ENCODE peak calls at places on chromosomes 6 and 20, in five cellular contexts. W is mammary epithelial cell, I is mucosa of descending colon, G is stomach, K is adrenal gland. U is an unnamed sample.

GRCh38 chr20:16048881-16049280 is 524.4 kb downstream of the KIF16B start:
- DNase-seq in W (no peak), I (no peak), G (no peak), K (no peak), U (no peak)

GRCh38 chr20:49572857-49573256 is 4.9 kb upstream of the PTGIS start:
- DNase-seq in W (no peak), I (no peak), G (no peak), K (no peak), U (no peak)

GRCh38 chr6:153511896-153512496 is 380.9 kb upstream of the RGS17 start:
- DNase-seq in W (peak; percentile 25), I (no peak), G (no peak), K (no peak), U (no peak)

GRCh38 chr6:23277521-23278227 is 708.3 kb downstream of the HDGFL1 start:
- DNase-seq in W (no peak), I (no peak), G (no peak), K (no peak), U (no peak)

GRCh38 chr6:3882865-3883264 is 33.7 kb downstream of the FAM50B start:
- DNase-seq in W (no peak), I (no peak), G (no peak), K (no peak), U (no peak)

GRCh38 chr6:82906489-82906888 is 159.2 kb downstream of the UBE3D start:
- DNase-seq in W (no peak), I (no peak), G (no peak), K (no peak), U (no peak)

GRCh38 chr6:46906776-46907175 is 15.0 kb downstream of the ADGRF5 start:
- DNase-seq in W (no peak), I (no peak), G (no peak), K (no peak), U (no peak)

GRCh38 chr20:24027229-24027628 is 38.6 kb upstream of the GGTLC1 start:
- DNase-seq in W (no peak), I (peak; percentile 73), G (peak; percentile 40), K (peak; percentile 54), U (peak; percentile 53)

GRCh38 chr6:101401792-101402617 is 8.5 kb downstream of the GRIK2 start:
- DNase-seq in W (no peak), I (no peak), G (no peak), K (no peak), U (no peak)

GRCh38 chr20:11354841-11355240 is 562.9 kb upstream of the BTBD3 start:
- DNase-seq in W (no peak), I (no peak), G (no peak), K (no peak), U (no peak)
- H3K4me1 ChIP-seq in W (peaks cover 23% of the 10 kb centered on the region), I (peaks cover 8% of the 10 kb centered on the region), G (no peaks in the 10 kb centered on the region), K (no peaks in the 10 kb centered on the region), U (no peaks in the 10 kb centered on the region)

DNA sequence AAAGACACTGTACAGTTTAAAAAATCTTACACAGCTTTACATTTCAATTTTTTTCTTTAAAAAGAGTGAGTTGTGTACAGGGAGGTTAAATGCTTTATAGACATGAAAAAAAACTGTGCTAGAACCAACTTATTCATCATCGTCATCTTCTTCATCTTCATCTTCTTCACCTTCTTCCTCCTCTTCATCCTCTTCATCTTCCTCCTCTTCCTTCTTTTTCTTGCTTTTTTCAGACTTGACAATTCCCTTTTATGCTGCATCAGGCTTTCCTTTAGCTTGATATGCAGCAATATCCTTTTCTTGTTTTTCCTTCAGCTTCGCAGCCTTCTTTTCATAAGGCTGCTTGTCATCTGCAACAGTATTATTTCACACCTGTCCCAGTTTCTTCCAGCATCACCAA is 34.3 kb upstream of the TMEM30A start:
- DNase-seq in W (no peak), I (no peak), G (no peak), K (no peak), U (no peak)
- H3K4me1 ChIP-seq in W (no peaks in the 10 kb centered on the region), I (no peaks in the 10 kb centered on the region), G (no peaks in the 10 kb centered on the region), K (no peaks in the 10 kb centered on the region), U (no peaks in the 10 kb centered on the region)

GRCh38 chr6:85592044-85592443 is 1.6 kb downstream of the SNX14 start:
- DNase-seq in W (no peak), I (no peak), G (no peak), K (no peak), U (no peak)

GRCh38 chr6:85591207-85591606 is 2.5 kb downstream of the SNX14 start:
- DNase-seq in W (no peak), I (no peak), G (no peak), K (no peak), U (no peak)

GRCh38 chr6:85594197-85594930 is 706 bp upstream of the SNX14 start:
- DNase-seq in W (peak; percentile 52), I (no peak), G (no peak), K (peak; percentile 30), U (no peak)

DNA sequence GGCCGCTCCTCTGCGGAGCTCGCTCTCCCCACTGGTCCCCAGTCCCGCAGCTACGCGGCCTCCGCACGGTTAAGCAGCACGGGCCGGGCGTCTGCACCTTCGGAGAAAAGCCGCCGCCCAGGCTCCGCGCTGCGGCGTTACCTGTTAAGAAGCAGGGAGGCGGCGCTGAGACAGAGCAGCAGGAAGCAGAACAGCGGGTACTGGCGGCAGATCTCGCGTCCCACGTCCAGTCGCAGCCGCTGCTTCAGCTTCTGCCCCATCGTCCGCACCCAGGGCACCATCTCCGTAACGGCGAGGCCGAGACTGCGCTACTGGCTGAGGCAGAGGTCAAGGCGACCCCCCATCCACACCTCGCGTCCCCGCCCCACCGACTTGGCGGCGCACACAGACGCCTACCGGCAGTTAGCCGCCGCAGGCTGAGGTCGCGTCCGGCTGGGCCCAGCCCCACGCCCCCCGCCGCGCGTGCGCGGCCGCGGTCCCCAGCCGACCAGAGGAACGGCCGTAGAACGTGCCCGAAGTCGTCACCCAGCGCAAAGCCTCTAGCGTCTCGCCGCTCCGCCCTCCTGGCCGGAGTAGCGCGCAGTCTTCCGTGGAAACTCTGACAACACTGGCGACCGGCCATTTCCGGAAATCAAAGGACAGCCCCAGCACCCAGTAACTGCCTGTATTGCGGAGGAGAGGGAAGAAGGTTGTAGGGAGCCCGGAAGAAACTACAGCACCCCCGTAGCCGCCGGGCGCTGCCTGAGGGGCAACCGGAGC is at the start of gene SNX14:
- DNase-seq in W (peak; percentile 93), I (peak; percentile 96), G (peak; percentile 96), K (peak; percentile 97), U (peak; percentile 96)
- H3K4me1 ChIP-seq in W (peaks cover 4% of the 10 kb centered on the region), I (peaks cover 14% of the 10 kb centered on the region), G (peaks cover 27% of the 10 kb centered on the region), K (peaks cover 13% of the 10 kb centered on the region), U (peaks cover 19% of the 10 kb centered on the region)

GRCh38 chr6:25025919-25026301 is 90.2 kb upstream of the RIPOR2 start:
- DNase-seq in W (peak; percentile 51), I (no peak), G (no peak), K (no peak), U (no peak)

GRCh38 chr6:25023781-25024180 is 88.0 kb upstream of the RIPOR2 start:
- DNase-seq in W (no peak), I (no peak), G (no peak), K (no peak), U (no peak)

GRCh38 chr6:25024821-25025220 is 89.1 kb upstream of the RIPOR2 start:
- DNase-seq in W (peak; percentile 48), I (no peak), G (no peak), K (no peak), U (no peak)

GRCh38 chr6:25025248-25025918 is 89.6 kb upstream of the RIPOR2 start:
- DNase-seq in W (no peak), I (no peak), G (no peak), K (no peak), U (no peak)

DNA sequence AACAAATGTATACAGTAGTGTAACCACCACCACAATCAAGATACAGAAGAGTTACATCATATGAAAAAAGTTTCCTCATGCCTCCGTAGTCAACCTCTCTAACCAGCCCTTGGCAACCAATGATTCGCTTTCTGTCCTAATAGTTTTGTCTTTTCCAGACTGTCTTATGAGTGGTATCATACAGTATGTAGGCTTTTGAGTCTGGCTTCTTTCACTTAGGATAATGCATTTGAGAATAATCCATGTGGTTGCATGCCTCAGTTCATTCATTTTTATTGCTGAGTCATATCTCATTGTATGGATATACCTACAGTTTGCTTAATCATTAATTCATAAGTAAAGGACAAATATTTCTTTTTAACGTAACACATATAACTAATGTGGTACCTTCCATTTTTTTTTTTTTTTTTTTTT is 86.4 kb upstream of the RIPOR2 start:
- DNase-seq in W (peak; percentile 46), I (no peak), G (no peak), K (no peak), U (no peak)
- H3K4me1 ChIP-seq in W (peaks cover 22% of the 10 kb centered on the region), I (no peaks in the 10 kb centered on the region), G (peaks cover 7% of the 10 kb centered on the region), K (no peaks in the 10 kb centered on the region), U (no peaks in the 10 kb centered on the region)

GRCh38 chr6:13450628-13451027 is 36.8 kb downstream of the GFOD1 start:
- DNase-seq in W (no peak), I (no peak), G (no peak), K (no peak), U (no peak)
- H3K4me1 ChIP-seq in W (peaks cover 31% of the 10 kb centered on the region), I (peaks cover 12% of the 10 kb centered on the region), G (peaks cover 87% of the 10 kb centered on the region), K (peaks cover 4% of the 10 kb centered on the region), U (peaks cover 44% of the 10 kb centered on the region)

DNA sequence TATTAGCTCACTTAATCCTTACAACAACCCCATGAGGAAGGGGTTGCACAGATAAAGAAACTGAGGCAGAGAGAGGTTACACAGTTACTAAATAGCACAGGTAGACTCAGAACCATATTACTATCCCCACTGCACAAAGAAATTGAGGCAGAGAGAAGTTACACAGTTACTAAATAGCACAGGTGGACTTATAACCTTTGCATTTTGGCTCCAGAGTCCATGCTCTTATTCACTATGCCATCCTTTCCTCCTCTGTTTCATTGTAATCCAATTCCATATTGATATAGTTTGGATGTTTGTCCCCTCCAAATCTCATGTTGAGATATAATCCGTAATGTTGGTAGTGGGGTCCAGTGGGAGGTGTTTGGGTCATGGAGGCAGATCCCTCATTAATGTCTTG is 3.5 kb downstream of the TDP2 start:
- DNase-seq in W (no peak), I (no peak), G (no peak), K (no peak), U (no peak)
- H3K4me1 ChIP-seq in W (peaks cover 20% of the 10 kb centered on the region), I (peaks cover 46% of the 10 kb centered on the region), G (peaks cover 51% of the 10 kb centered on the region), K (no peaks in the 10 kb centered on the region), U (peaks cover 82% of the 10 kb centered on the region)

DNA sequence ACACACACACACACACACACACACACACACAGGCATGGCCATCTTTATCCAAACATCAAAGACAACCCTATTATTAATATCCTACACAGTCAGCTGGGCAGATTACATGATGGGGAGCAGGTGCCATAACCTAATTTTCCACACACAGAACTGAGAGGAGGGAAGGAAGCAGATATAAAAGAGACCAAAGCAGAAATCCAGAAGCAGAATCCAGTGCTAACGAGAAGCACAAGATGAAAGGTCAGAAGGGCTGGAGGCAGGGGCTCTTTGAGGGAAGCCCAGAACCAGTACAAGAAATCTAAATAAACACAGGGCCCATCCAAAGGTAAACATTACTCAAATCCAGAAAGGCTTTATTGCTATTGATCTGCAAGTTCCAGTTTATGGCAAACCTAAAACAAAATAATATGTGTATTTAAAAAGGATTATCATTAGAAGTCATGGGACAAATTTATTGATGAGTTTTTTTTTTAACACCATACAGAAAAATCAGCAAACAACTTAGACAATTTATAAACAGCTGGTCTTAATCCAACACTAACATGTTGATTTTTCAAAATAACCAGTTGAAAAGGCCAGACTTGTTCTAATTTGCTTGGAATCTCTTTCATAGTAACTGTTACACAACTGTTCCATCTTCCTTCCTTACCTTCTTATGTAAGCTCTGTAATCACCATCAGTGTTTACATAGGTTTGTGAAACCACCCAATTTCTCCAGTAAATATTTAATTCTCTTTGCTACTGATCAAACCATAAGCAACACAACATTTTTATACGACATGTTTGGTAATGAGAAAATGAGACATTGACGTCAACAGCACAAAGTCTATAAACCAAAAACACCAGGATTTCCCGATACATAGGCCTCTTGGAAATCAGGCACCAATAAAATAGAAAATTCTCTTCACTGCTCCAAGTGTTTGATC is 34.2 kb downstream of the SLC23A2 start:
- DNase-seq in W (no peak), I (no peak), G (no peak), K (no peak), U (no peak)
- H3K4me1 ChIP-seq in W (no peaks in the 10 kb centered on the region), I (no peaks in the 10 kb centered on the region), G (peaks cover 13% of the 10 kb centered on the region), K (peaks cover 7% of the 10 kb centered on the region), U (no peaks in the 10 kb centered on the region)

U was measured in transverse colon.